ENCODE peak calls at places on chromosomes 16 and 17, in eight cellular contexts. H, D, J, U, K, Y, G and S are unnamed samples.
A peak's percentile ranks its signal among the peaks of the same experiment; 100 is the strongest.

GRCh38 chr16:55487048-55487803 is 8.2 kb downstream of the MMP2 start:
- DNase-seq in K (no peak), G (no peak), J (no peak), H (no peak), D (peak; percentile 77), U (no peak), Y (peak; percentile 57), S (no peak)

GRCh38 chr17:72477529-72477928 is 356.7 kb downstream of the SOX9 start:
- DNase-seq in G (no peak), K (no peak), J (peak; percentile 38), H (peak; percentile 35), U (no peak), Y (no peak), D (no peak), S (peak; percentile 86)

GRCh38 chr16:77062878-77063566 is 128.0 kb upstream of the MON1B start:
- DNase-seq in U (no peak), K (peak; percentile 14), G (no peak), Y (no peak), H (no peak), J (no peak), D (no peak), S (no peak)

GRCh38 chr17:51371732-51372151 is 111.4 kb downstream of the UTP18 start:
- DNase-seq in U (peak; percentile 67), H (peak; percentile 75), Y (no peak), J (no peak), D (peak; percentile 24), G (peak; percentile 84), K (peak; percentile 51), S (peak; percentile 33)

GRCh38 chr17:81858967-81859905 is 1.1 kb downstream of the P4HB start:
- DNase-seq in G (no peak), Y (no peak), D (no peak), H (no peak), J (no peak), U (no peak), K (no peak), S (peak; percentile 80)

GRCh38 chr16:17034477-17035252 is 436.1 kb downstream of the XYLT1 start:
- DNase-seq in D (no peak), J (no peak), U (no peak), H (no peak), K (no peak), G (no peak), Y (no peak), S (no peak)

GRCh38 chr16:88857728-88858339 is 907 bp downstream of the TRAPPC2L start:
- DNase-seq in U (peak; percentile 27), D (peak; percentile 73), K (peak; percentile 74), G (peak; percentile 55), J (peak; percentile 57), Y (peak; percentile 82), H (peak; percentile 85), S (peak; percentile 81)

GRCh38 chr16:4767872-4768548 is 1.0 kb upstream of the ZNF500 start:
- DNase-seq in U (no peak), G (peak; percentile 8), K (no peak), J (peak; percentile 64), H (no peak), Y (peak; percentile 50), D (peak; percentile 27), S (no peak)

GRCh38 chr17:31550389-31551056 is 159.0 kb downstream of the RAB11FIP4 start:
- DNase-seq in Y (no peak), D (no peak), K (peak; percentile 28), J (no peak), U (no peak), H (no peak), G (no peak), S (no peak)

GRCh38 chr16:85126731-85127662 is 14.7 kb upstream of the CIBAR2 start:
- DNase-seq in G (no peak), U (no peak), H (peak; percentile 50), K (peak; percentile 88), D (no peak), Y (peak; percentile 67), J (peak; percentile 68), S (no peak)

GRCh38 chr17:29723283-29724047 is 100.8 kb upstream of the CORO6 start:
- DNase-seq in Y (no peak), D (no peak), H (no peak), G (no peak), K (no peak), J (no peak), U (no peak), S (peak; percentile 33)

GRCh38 chr17:75485688-75486087 is 29.3 kb downstream of the TMEM94 start:
- DNase-seq in G (no peak), K (no peak), D (no peak), Y (no peak), J (no peak), U (no peak), H (no peak), S (no peak)
- H3K4me1 ChIP-seq in G (no peaks in the 10 kb centered on the region), K (peaks cover 9% of the 10 kb centered on the region), D (no peaks in the 10 kb centered on the region), Y (peaks cover 2% of the 10 kb centered on the region), J (no peaks in the 10 kb centered on the region), U (no peaks in the 10 kb centered on the region), H (no peaks in the 10 kb centered on the region), S (peaks cover 3% of the 10 kb centered on the region)

GRCh38 chr16:57208926-57209325 is 22.8 kb downstream of the RSPRY1 start:
- DNase-seq in D (no peak), H (no peak), K (no peak), Y (no peak), U (no peak), J (no peak), G (no peak), S (no peak)
- H3K36me3 ChIP-seq in D (peaks cover 18% of the 10 kb centered on the region), H (peaks cover 72% of the 10 kb centered on the region), K (peaks cover 24% of the 10 kb centered on the region), Y (no peaks in the 10 kb centered on the region), U (peaks cover 62% of the 10 kb centered on the region), J (no peaks in the 10 kb centered on the region), G (peaks cover 29% of the 10 kb centered on the region), S (peaks cover 13% of the 10 kb centered on the region)

DNA sequence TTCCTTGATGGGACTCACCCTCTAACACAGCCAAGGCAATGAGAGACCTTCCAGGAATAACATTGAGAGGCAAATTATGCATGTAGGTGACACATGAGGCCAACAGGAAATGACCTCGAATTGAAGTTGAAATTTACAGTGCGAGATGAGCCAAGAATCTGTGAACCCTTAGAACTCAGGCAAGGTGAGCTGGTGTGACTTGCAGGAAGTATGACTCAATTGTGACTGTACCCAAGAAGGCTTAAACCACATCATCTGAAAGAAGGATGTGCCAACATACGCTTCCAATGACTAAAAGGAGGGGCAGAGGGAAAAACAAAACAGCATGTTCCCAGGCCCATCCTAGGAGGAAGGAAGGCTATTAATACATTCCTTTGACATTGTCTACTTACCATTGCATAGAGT is 44.8 kb downstream of the PITPNC1 start:
- DNase-seq in D (no peak), H (no peak), U (no peak), G (peak; percentile 100), Y (no peak), J (peak; percentile 57), K (peak; percentile 81), S (peak; percentile 93)
- H3K4me1 ChIP-seq in D (no peaks in the 10 kb centered on the region), H (no peaks in the 10 kb centered on the region), U (no peaks in the 10 kb centered on the region), G (peaks cover 72% of the 10 kb centered on the region), Y (no peaks in the 10 kb centered on the region), J (no peaks in the 10 kb centered on the region), K (peaks cover 17% of the 10 kb centered on the region), S (peaks cover 13% of the 10 kb centered on the region)

DNA sequence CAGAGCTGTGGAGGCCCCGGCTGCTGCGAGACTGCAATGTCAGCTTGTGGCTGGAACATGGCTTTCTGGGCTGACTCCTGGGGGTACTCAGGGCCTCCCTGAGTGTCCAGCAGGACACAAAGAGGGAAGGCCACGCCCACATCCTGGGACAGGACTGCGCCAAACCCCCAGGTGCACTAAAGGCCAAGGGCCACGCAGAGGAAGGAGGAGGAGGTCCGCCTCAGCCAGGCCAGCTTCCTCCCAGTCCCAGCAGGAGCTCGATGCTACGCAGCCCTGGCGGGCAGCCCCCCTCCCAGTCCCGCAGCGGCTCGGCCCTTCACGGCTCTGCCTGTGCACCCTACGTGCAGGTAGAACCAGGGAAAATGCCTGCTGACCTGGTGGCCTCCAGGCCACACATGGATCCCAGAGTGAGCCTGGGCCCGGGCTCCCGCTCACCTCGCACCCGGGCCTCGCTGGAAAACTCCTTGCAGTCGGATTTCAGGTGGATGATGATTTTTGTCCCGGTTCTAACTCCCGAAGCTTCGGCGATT is 21.2 kb downstream of the DNASE1 start:
- DNase-seq in J (no peak), Y (no peak), U (no peak), H (no peak), D (no peak), G (no peak), K (no peak), S (no peak)
- H3K36me3 ChIP-seq in J (no peaks in the 10 kb centered on the region), Y (no peaks in the 10 kb centered on the region), U (peaks cover 63% of the 10 kb centered on the region), H (peaks cover 96% of the 10 kb centered on the region), D (peaks cover 5% of the 10 kb centered on the region), G (peaks cover 53% of the 10 kb centered on the region), K (peaks cover 5% of the 10 kb centered on the region), S (no peaks in the 10 kb centered on the region)

GRCh38 chr17:882827-883585 is 96.6 kb downstream of the NXN start:
- DNase-seq in J (peak; percentile 81), Y (peak; percentile 84), D (peak; percentile 75), U (no peak), H (no peak), G (no peak), K (peak; percentile 82), S (no peak)
- H3K4me1 ChIP-seq in J (peaks cover 5% of the 10 kb centered on the region), Y (peaks cover 18% of the 10 kb centered on the region), D (no peaks in the 10 kb centered on the region), U (peaks cover 35% of the 10 kb centered on the region), H (no peaks in the 10 kb centered on the region), G (peaks cover 40% of the 10 kb centered on the region), K (peaks cover 23% of the 10 kb centered on the region), S (no peaks in the 10 kb centered on the region)

GRCh38 chr17:77914440-77915254 is 43.9 kb upstream of the TNRC6C start:
- DNase-seq in D (no peak), J (peak; percentile 24), Y (peak; percentile 24), U (no peak), H (no peak), K (no peak), G (peak; percentile 7), S (peak; percentile 11)
- H3K36me3 ChIP-seq in D (no peaks in the 10 kb centered on the region), J (no peaks in the 10 kb centered on the region), Y (no peaks in the 10 kb centered on the region), U (no peaks in the 10 kb centered on the region), H (no peaks in the 10 kb centered on the region), K (no peaks in the 10 kb centered on the region), G (no peaks in the 10 kb centered on the region), S (no peaks in the 10 kb centered on the region)

GRCh38 chr16:75062944-75063444 is 53.6 kb downstream of the LDHD start:
- DNase-seq in U (no peak), J (no peak), G (no peak), K (no peak), Y (no peak), H (no peak), D (no peak), S (no peak)

GRCh38 chr16:75063549-75064082 is 53.0 kb downstream of the LDHD start:
- DNase-seq in K (no peak), D (no peak), U (no peak), J (no peak), G (no peak), H (no peak), Y (no peak), S (no peak)

GRCh38 chr16:75061677-75062076 is 54.9 kb downstream of the LDHD start:
- DNase-seq in J (no peak), U (no peak), D (no peak), K (no peak), Y (no peak), G (no peak), H (no peak), S (no peak)

GRCh38 chr16:75060708-75061107 is 55.9 kb downstream of the LDHD start:
- DNase-seq in U (no peak), K (no peak), J (no peak), H (no peak), Y (no peak), G (no peak), D (no peak), S (no peak)

GRCh38 chr16:75062135-75062943 is 54.2 kb downstream of the LDHD start:
- DNase-seq in U (no peak), Y (peak; percentile 48), D (no peak), H (no peak), G (no peak), J (no peak), K (no peak), S (no peak)
- H3K4me1 ChIP-seq in U (peaks cover 8% of the 10 kb centered on the region), Y (peaks cover 22% of the 10 kb centered on the region), D (no peaks in the 10 kb centered on the region), H (no peaks in the 10 kb centered on the region), G (no peaks in the 10 kb centered on the region), J (no peaks in the 10 kb centered on the region), K (no peaks in the 10 kb centered on the region), S (peaks cover 8% of the 10 kb centered on the region)